ENCODE peak calls at places on chromosome 19, in ten cellular contexts. One of them, this sample, is unnamed.

GRCh38 chr19:7294571-7295212 is 478 bp upstream of the INSR start:
- DNase-seq in RPMI7951: no peak
- DNase-seq in dermis blood vessel endothelial cell: peak
- DNase-seq in GM04504: no peak
- DNase-seq in lower leg skin: peak
- DNase-seq in stimulated activated CD4-positive, alpha-beta T cell treated with anti-CD3 and anti-CD28 coated beads, Interleukin-12 subunit alpha, Interleukin-12 subunit beta, amount 100 ng/mL, for 48 hours: no peak
- DNase-seq in D721Med: no peak
- DNase-seq in NCI-H524: peak
- DNase-seq in activated CD8-positive, alpha-beta memory T cell treated with anti-CD3 and anti-CD28 coated beads for 1 hour: no peak
- DNase-seq in stimulated activated CD8-positive, alpha-beta memory T cell treated with anti-CD3 and anti-CD28 coated beads, Interleukin-7, amount 100 ng/mL, for 48 hours: no peak
- DNase-seq in this sample: peak

GRCh38 chr19:33546656-33547055 is 25.1 kb upstream of the PEPD start:
- DNase-seq in stimulated activated CD4-positive, alpha-beta T cell treated with anti-CD3 and anti-CD28 coated beads, Interleukin-12 subunit alpha, Interleukin-12 subunit beta, amount 100 ng/mL, for 48 hours: no peak
- DNase-seq in GM04504: no peak
- DNase-seq in D721Med: no peak
- DNase-seq in dermis blood vessel endothelial cell: no peak
- DNase-seq in RPMI7951: no peak
- DNase-seq in lower leg skin: no peak
- DNase-seq in activated CD8-positive, alpha-beta memory T cell treated with anti-CD3 and anti-CD28 coated beads for 1 hour: no peak
- DNase-seq in NCI-H524: no peak
- DNase-seq in stimulated activated CD8-positive, alpha-beta memory T cell treated with anti-CD3 and anti-CD28 coated beads, Interleukin-7, amount 100 ng/mL, for 48 hours: no peak
- DNase-seq in this sample: no peak

GRCh38 chr19:4749870-4750269 is 26.2 kb upstream of the DPP9 start:
- DNase-seq in GM04504: no peak
- DNase-seq in RPMI7951: no peak
- DNase-seq in activated CD8-positive, alpha-beta memory T cell treated with anti-CD3 and anti-CD28 coated beads for 1 hour: no peak
- DNase-seq in dermis blood vessel endothelial cell: no peak
- DNase-seq in stimulated activated CD8-positive, alpha-beta memory T cell treated with anti-CD3 and anti-CD28 coated beads, Interleukin-7, amount 100 ng/mL, for 48 hours: no peak
- DNase-seq in stimulated activated CD4-positive, alpha-beta T cell treated with anti-CD3 and anti-CD28 coated beads, Interleukin-12 subunit alpha, Interleukin-12 subunit beta, amount 100 ng/mL, for 48 hours: no peak
- DNase-seq in NCI-H524: no peak
- DNase-seq in lower leg skin: no peak
- DNase-seq in D721Med: no peak
- DNase-seq in this sample: no peak

GRCh38 chr19:35846038-35846668 is 6.2 kb downstream of the NPHS1 start:
- DNase-seq in dermis blood vessel endothelial cell: no peak
- DNase-seq in activated CD8-positive, alpha-beta memory T cell treated with anti-CD3 and anti-CD28 coated beads for 1 hour: no peak
- DNase-seq in stimulated activated CD8-positive, alpha-beta memory T cell treated with anti-CD3 and anti-CD28 coated beads, Interleukin-7, amount 100 ng/mL, for 48 hours: no peak
- DNase-seq in GM04504: no peak
- DNase-seq in NCI-H524: peak
- DNase-seq in stimulated activated CD4-positive, alpha-beta T cell treated with anti-CD3 and anti-CD28 coated beads, Interleukin-12 subunit alpha, Interleukin-12 subunit beta, amount 100 ng/mL, for 48 hours: no peak
- DNase-seq in RPMI7951: no peak
- DNase-seq in D721Med: no peak
- DNase-seq in lower leg skin: no peak
- DNase-seq in this sample: no peak

GRCh38 chr19:13023666-13024065 is 28.4 kb downstream of the NFIX start:
- DNase-seq in lower leg skin: no peak
- DNase-seq in stimulated activated CD8-positive, alpha-beta memory T cell treated with anti-CD3 and anti-CD28 coated beads, Interleukin-7, amount 100 ng/mL, for 48 hours: no peak
- DNase-seq in dermis blood vessel endothelial cell: no peak
- DNase-seq in NCI-H524: no peak
- DNase-seq in stimulated activated CD4-positive, alpha-beta T cell treated with anti-CD3 and anti-CD28 coated beads, Interleukin-12 subunit alpha, Interleukin-12 subunit beta, amount 100 ng/mL, for 48 hours: no peak
- DNase-seq in activated CD8-positive, alpha-beta memory T cell treated with anti-CD3 and anti-CD28 coated beads for 1 hour: no peak
- DNase-seq in RPMI7951: no peak
- DNase-seq in D721Med: no peak
- DNase-seq in GM04504: no peak
- DNase-seq in this sample: no peak

GRCh38 chr19:40398417-40399056 is 8.6 kb upstream of the HIPK4 start:
- DNase-seq in D721Med: no peak
- DNase-seq in NCI-H524: peak
- DNase-seq in stimulated activated CD8-positive, alpha-beta memory T cell treated with anti-CD3 and anti-CD28 coated beads, Interleukin-7, amount 100 ng/mL, for 48 hours: peak
- DNase-seq in dermis blood vessel endothelial cell: peak
- DNase-seq in lower leg skin: peak
- DNase-seq in GM04504: no peak
- DNase-seq in stimulated activated CD4-positive, alpha-beta T cell treated with anti-CD3 and anti-CD28 coated beads, Interleukin-12 subunit alpha, Interleukin-12 subunit beta, amount 100 ng/mL, for 48 hours: peak
- DNase-seq in RPMI7951: peak
- DNase-seq in activated CD8-positive, alpha-beta memory T cell treated with anti-CD3 and anti-CD28 coated beads for 1 hour: peak
- DNase-seq in this sample: peak

GRCh38 chr19:38280030-38280921 is 15.9 kb downstream of the SPINT2 start:
- DNase-seq in lower leg skin: no peak
- DNase-seq in RPMI7951: no peak
- DNase-seq in stimulated activated CD4-positive, alpha-beta T cell treated with anti-CD3 and anti-CD28 coated beads, Interleukin-12 subunit alpha, Interleukin-12 subunit beta, amount 100 ng/mL, for 48 hours: no peak
- DNase-seq in dermis blood vessel endothelial cell: no peak
- DNase-seq in D721Med: no peak
- DNase-seq in stimulated activated CD8-positive, alpha-beta memory T cell treated with anti-CD3 and anti-CD28 coated beads, Interleukin-7, amount 100 ng/mL, for 48 hours: no peak
- DNase-seq in GM04504: no peak
- DNase-seq in activated CD8-positive, alpha-beta memory T cell treated with anti-CD3 and anti-CD28 coated beads for 1 hour: no peak
- DNase-seq in NCI-H524: no peak
- DNase-seq in this sample: no peak

GRCh38 chr19:41457241-41457640 is 14.3 kb downstream of the ERICH4 start:
- DNase-seq in GM04504: no peak
- DNase-seq in NCI-H524: no peak
- DNase-seq in stimulated activated CD8-positive, alpha-beta memory T cell treated with anti-CD3 and anti-CD28 coated beads, Interleukin-7, amount 100 ng/mL, for 48 hours: no peak
- DNase-seq in activated CD8-positive, alpha-beta memory T cell treated with anti-CD3 and anti-CD28 coated beads for 1 hour: no peak
- DNase-seq in D721Med: no peak
- DNase-seq in stimulated activated CD4-positive, alpha-beta T cell treated with anti-CD3 and anti-CD28 coated beads, Interleukin-12 subunit alpha, Interleukin-12 subunit beta, amount 100 ng/mL, for 48 hours: no peak
- DNase-seq in lower leg skin: no peak
- DNase-seq in dermis blood vessel endothelial cell: peak
- DNase-seq in RPMI7951: no peak
- DNase-seq in this sample: peak

GRCh38 chr19:3690551-3691371 is 9.5 kb downstream of the PIP5K1C start:
- DNase-seq in GM04504: no peak
- DNase-seq in D721Med: no peak
- DNase-seq in stimulated activated CD4-positive, alpha-beta T cell treated with anti-CD3 and anti-CD28 coated beads, Interleukin-12 subunit alpha, Interleukin-12 subunit beta, amount 100 ng/mL, for 48 hours: no peak
- DNase-seq in NCI-H524: no peak
- DNase-seq in dermis blood vessel endothelial cell: no peak
- DNase-seq in stimulated activated CD8-positive, alpha-beta memory T cell treated with anti-CD3 and anti-CD28 coated beads, Interleukin-7, amount 100 ng/mL, for 48 hours: no peak
- DNase-seq in activated CD8-positive, alpha-beta memory T cell treated with anti-CD3 and anti-CD28 coated beads for 1 hour: no peak
- DNase-seq in lower leg skin: no peak
- DNase-seq in RPMI7951: no peak
- DNase-seq in this sample: no peak

GRCh38 chr19:48390188-48391099 is 907 bp downstream of the KDELR1 start:
- DNase-seq in dermis blood vessel endothelial cell: peak
- DNase-seq in RPMI7951: peak
- DNase-seq in stimulated activated CD4-positive, alpha-beta T cell treated with anti-CD3 and anti-CD28 coated beads, Interleukin-12 subunit alpha, Interleukin-12 subunit beta, amount 100 ng/mL, for 48 hours: no peak
- DNase-seq in stimulated activated CD8-positive, alpha-beta memory T cell treated with anti-CD3 and anti-CD28 coated beads, Interleukin-7, amount 100 ng/mL, for 48 hours: no peak
- DNase-seq in NCI-H524: peak
- DNase-seq in activated CD8-positive, alpha-beta memory T cell treated with anti-CD3 and anti-CD28 coated beads for 1 hour: no peak
- DNase-seq in D721Med: no peak
- DNase-seq in lower leg skin: peak
- DNase-seq in GM04504: no peak
- DNase-seq in this sample: peak

GRCh38 chr19:3249408-3249807 is 24.9 kb downstream of the CELF5 start:
- DNase-seq in RPMI7951: peak
- DNase-seq in lower leg skin: no peak
- DNase-seq in activated CD8-positive, alpha-beta memory T cell treated with anti-CD3 and anti-CD28 coated beads for 1 hour: no peak
- DNase-seq in stimulated activated CD8-positive, alpha-beta memory T cell treated with anti-CD3 and anti-CD28 coated beads, Interleukin-7, amount 100 ng/mL, for 48 hours: no peak
- DNase-seq in NCI-H524: peak
- DNase-seq in GM04504: no peak
- DNase-seq in dermis blood vessel endothelial cell: peak
- DNase-seq in stimulated activated CD4-positive, alpha-beta T cell treated with anti-CD3 and anti-CD28 coated beads, Interleukin-12 subunit alpha, Interleukin-12 subunit beta, amount 100 ng/mL, for 48 hours: no peak
- DNase-seq in D721Med: no peak
- DNase-seq in this sample: no peak

GRCh38 chr19:4456566-4456842 is 1.1 kb downstream of the UBXN6 start:
- DNase-seq in D721Med: peak
- DNase-seq in dermis blood vessel endothelial cell: peak
- DNase-seq in NCI-H524: peak
- DNase-seq in stimulated activated CD4-positive, alpha-beta T cell treated with anti-CD3 and anti-CD28 coated beads, Interleukin-12 subunit alpha, Interleukin-12 subunit beta, amount 100 ng/mL, for 48 hours: no peak
- DNase-seq in activated CD8-positive, alpha-beta memory T cell treated with anti-CD3 and anti-CD28 coated beads for 1 hour: no peak
- DNase-seq in stimulated activated CD8-positive, alpha-beta memory T cell treated with anti-CD3 and anti-CD28 coated beads, Interleukin-7, amount 100 ng/mL, for 48 hours: no peak
- DNase-seq in lower leg skin: no peak
- DNase-seq in RPMI7951: peak
- DNase-seq in GM04504: peak
- DNase-seq in this sample: no peak

GRCh38 chr19:53290758-53291549 is 23.4 kb upstream of the VN1R4 start:
- DNase-seq in stimulated activated CD4-positive, alpha-beta T cell treated with anti-CD3 and anti-CD28 coated beads, Interleukin-12 subunit alpha, Interleukin-12 subunit beta, amount 100 ng/mL, for 48 hours: no peak
- DNase-seq in dermis blood vessel endothelial cell: no peak
- DNase-seq in NCI-H524: no peak
- DNase-seq in RPMI7951: no peak
- DNase-seq in GM04504: no peak
- DNase-seq in stimulated activated CD8-positive, alpha-beta memory T cell treated with anti-CD3 and anti-CD28 coated beads, Interleukin-7, amount 100 ng/mL, for 48 hours: no peak
- DNase-seq in lower leg skin: no peak
- DNase-seq in D721Med: no peak
- DNase-seq in activated CD8-positive, alpha-beta memory T cell treated with anti-CD3 and anti-CD28 coated beads for 1 hour: no peak
- DNase-seq in this sample: no peak

GRCh38 chr19:42143341-42144234 is 11.3 kb upstream of the POU2F2 start:
- DNase-seq in GM04504: no peak
- DNase-seq in lower leg skin: no peak
- DNase-seq in stimulated activated CD4-positive, alpha-beta T cell treated with anti-CD3 and anti-CD28 coated beads, Interleukin-12 subunit alpha, Interleukin-12 subunit beta, amount 100 ng/mL, for 48 hours: no peak
- DNase-seq in activated CD8-positive, alpha-beta memory T cell treated with anti-CD3 and anti-CD28 coated beads for 1 hour: no peak
- DNase-seq in RPMI7951: peak
- DNase-seq in NCI-H524: peak
- DNase-seq in dermis blood vessel endothelial cell: peak
- DNase-seq in D721Med: no peak
- DNase-seq in stimulated activated CD8-positive, alpha-beta memory T cell treated with anti-CD3 and anti-CD28 coated beads, Interleukin-7, amount 100 ng/mL, for 48 hours: no peak
- DNase-seq in this sample: no peak

GRCh38 chr19:10412257-10412977 is 7.9 kb upstream of the PDE4A start:
- DNase-seq in dermis blood vessel endothelial cell: no peak
- DNase-seq in RPMI7951: no peak
- DNase-seq in NCI-H524: no peak
- DNase-seq in lower leg skin: no peak
- DNase-seq in GM04504: no peak
- DNase-seq in stimulated activated CD4-positive, alpha-beta T cell treated with anti-CD3 and anti-CD28 coated beads, Interleukin-12 subunit alpha, Interleukin-12 subunit beta, amount 100 ng/mL, for 48 hours: no peak
- DNase-seq in stimulated activated CD8-positive, alpha-beta memory T cell treated with anti-CD3 and anti-CD28 coated beads, Interleukin-7, amount 100 ng/mL, for 48 hours: no peak
- DNase-seq in activated CD8-positive, alpha-beta memory T cell treated with anti-CD3 and anti-CD28 coated beads for 1 hour: no peak
- DNase-seq in D721Med: no peak
- DNase-seq in this sample: no peak

GRCh38 chr19:13892885-13893284 is 13.0 kb downstream of the BRME1 start:
- DNase-seq in D721Med: no peak
- DNase-seq in dermis blood vessel endothelial cell: no peak
- DNase-seq in GM04504: no peak
- DNase-seq in stimulated activated CD8-positive, alpha-beta memory T cell treated with anti-CD3 and anti-CD28 coated beads, Interleukin-7, amount 100 ng/mL, for 48 hours: no peak
- DNase-seq in lower leg skin: no peak
- DNase-seq in RPMI7951: no peak
- DNase-seq in NCI-H524: no peak
- DNase-seq in activated CD8-positive, alpha-beta memory T cell treated with anti-CD3 and anti-CD28 coated beads for 1 hour: no peak
- DNase-seq in stimulated activated CD4-positive, alpha-beta T cell treated with anti-CD3 and anti-CD28 coated beads, Interleukin-12 subunit alpha, Interleukin-12 subunit beta, amount 100 ng/mL, for 48 hours: no peak
- DNase-seq in this sample: no peak

GRCh38 chr19:16281743-16282142 is 42.9 kb upstream of the KLF2 start:
- DNase-seq in D721Med: no peak
- DNase-seq in dermis blood vessel endothelial cell: no peak
- DNase-seq in stimulated activated CD4-positive, alpha-beta T cell treated with anti-CD3 and anti-CD28 coated beads, Interleukin-12 subunit alpha, Interleukin-12 subunit beta, amount 100 ng/mL, for 48 hours: no peak
- DNase-seq in stimulated activated CD8-positive, alpha-beta memory T cell treated with anti-CD3 and anti-CD28 coated beads, Interleukin-7, amount 100 ng/mL, for 48 hours: no peak
- DNase-seq in RPMI7951: no peak
- DNase-seq in activated CD8-positive, alpha-beta memory T cell treated with anti-CD3 and anti-CD28 coated beads for 1 hour: no peak
- DNase-seq in NCI-H524: no peak
- DNase-seq in lower leg skin: no peak
- DNase-seq in GM04504: no peak
- DNase-seq in this sample: no peak

GRCh38 chr19:13120817-13121216 is 2.8 kb downstream of the NACC1 start:
- DNase-seq in RPMI7951: no peak
- DNase-seq in stimulated activated CD4-positive, alpha-beta T cell treated with anti-CD3 and anti-CD28 coated beads, Interleukin-12 subunit alpha, Interleukin-12 subunit beta, amount 100 ng/mL, for 48 hours: no peak
- DNase-seq in D721Med: no peak
- DNase-seq in NCI-H524: no peak
- DNase-seq in stimulated activated CD8-positive, alpha-beta memory T cell treated with anti-CD3 and anti-CD28 coated beads, Interleukin-7, amount 100 ng/mL, for 48 hours: no peak
- DNase-seq in dermis blood vessel endothelial cell: no peak
- DNase-seq in lower leg skin: no peak
- DNase-seq in GM04504: peak
- DNase-seq in activated CD8-positive, alpha-beta memory T cell treated with anti-CD3 and anti-CD28 coated beads for 1 hour: no peak
- DNase-seq in this sample: no peak

GRCh38 chr19:8973501-8974091 is 36.6 kb downstream of the MUC16 start:
- DNase-seq in stimulated activated CD4-positive, alpha-beta T cell treated with anti-CD3 and anti-CD28 coated beads, Interleukin-12 subunit alpha, Interleukin-12 subunit beta, amount 100 ng/mL, for 48 hours: no peak
- DNase-seq in NCI-H524: no peak
- DNase-seq in stimulated activated CD8-positive, alpha-beta memory T cell treated with anti-CD3 and anti-CD28 coated beads, Interleukin-7, amount 100 ng/mL, for 48 hours: no peak
- DNase-seq in D721Med: no peak
- DNase-seq in dermis blood vessel endothelial cell: peak
- DNase-seq in RPMI7951: peak
- DNase-seq in lower leg skin: no peak
- DNase-seq in GM04504: no peak
- DNase-seq in activated CD8-positive, alpha-beta memory T cell treated with anti-CD3 and anti-CD28 coated beads for 1 hour: no peak
- DNase-seq in this sample: no peak

GRCh38 chr19:17078038-17078919 is 2.7 kb downstream of the MYO9B start:
- DNase-seq in NCI-H524: no peak
- DNase-seq in stimulated activated CD8-positive, alpha-beta memory T cell treated with anti-CD3 and anti-CD28 coated beads, Interleukin-7, amount 100 ng/mL, for 48 hours: no peak
- DNase-seq in activated CD8-positive, alpha-beta memory T cell treated with anti-CD3 and anti-CD28 coated beads for 1 hour: no peak
- DNase-seq in RPMI7951: no peak
- DNase-seq in stimulated activated CD4-positive, alpha-beta T cell treated with anti-CD3 and anti-CD28 coated beads, Interleukin-12 subunit alpha, Interleukin-12 subunit beta, amount 100 ng/mL, for 48 hours: no peak
- DNase-seq in GM04504: no peak
- DNase-seq in D721Med: no peak
- DNase-seq in lower leg skin: no peak
- DNase-seq in dermis blood vessel endothelial cell: no peak
- DNase-seq in this sample: no peak

GRCh38 chr19:4474504-4475136 is 2.5 kb downstream of the HDGFL2 start:
- DNase-seq in stimulated activated CD4-positive, alpha-beta T cell treated with anti-CD3 and anti-CD28 coated beads, Interleukin-12 subunit alpha, Interleukin-12 subunit beta, amount 100 ng/mL, for 48 hours: peak
- DNase-seq in stimulated activated CD8-positive, alpha-beta memory T cell treated with anti-CD3 and anti-CD28 coated beads, Interleukin-7, amount 100 ng/mL, for 48 hours: peak
- DNase-seq in lower leg skin: no peak
- DNase-seq in dermis blood vessel endothelial cell: peak
- DNase-seq in GM04504: no peak
- DNase-seq in D721Med: peak
- DNase-seq in RPMI7951: no peak
- DNase-seq in NCI-H524: peak
- DNase-seq in activated CD8-positive, alpha-beta memory T cell treated with anti-CD3 and anti-CD28 coated beads for 1 hour: no peak
- DNase-seq in this sample: peak

GRCh38 chr19:43532571-43532961 is 422 bp upstream of the ZNF575 start:
- DNase-seq in stimulated activated CD4-positive, alpha-beta T cell treated with anti-CD3 and anti-CD28 coated beads, Interleukin-12 subunit alpha, Interleukin-12 subunit beta, amount 100 ng/mL, for 48 hours: no peak
- DNase-seq in stimulated activated CD8-positive, alpha-beta memory T cell treated with anti-CD3 and anti-CD28 coated beads, Interleukin-7, amount 100 ng/mL, for 48 hours: peak
- DNase-seq in GM04504: no peak
- DNase-seq in NCI-H524: no peak
- DNase-seq in RPMI7951: peak
- DNase-seq in dermis blood vessel endothelial cell: no peak
- DNase-seq in lower leg skin: peak
- DNase-seq in D721Med: no peak
- DNase-seq in activated CD8-positive, alpha-beta memory T cell treated with anti-CD3 and anti-CD28 coated beads for 1 hour: no peak
- DNase-seq in this sample: peak

GRCh38 chr19:31988256-31988655 is 357.2 kb upstream of the ZNF507 start:
- DNase-seq in NCI-H524: no peak
- DNase-seq in dermis blood vessel endothelial cell: no peak
- DNase-seq in RPMI7951: no peak
- DNase-seq in GM04504: no peak
- DNase-seq in stimulated activated CD4-positive, alpha-beta T cell treated with anti-CD3 and anti-CD28 coated beads, Interleukin-12 subunit alpha, Interleukin-12 subunit beta, amount 100 ng/mL, for 48 hours: no peak
- DNase-seq in lower leg skin: no peak
- DNase-seq in stimulated activated CD8-positive, alpha-beta memory T cell treated with anti-CD3 and anti-CD28 coated beads, Interleukin-7, amount 100 ng/mL, for 48 hours: no peak
- DNase-seq in activated CD8-positive, alpha-beta memory T cell treated with anti-CD3 and anti-CD28 coated beads for 1 hour: no peak
- DNase-seq in D721Med: no peak
- DNase-seq in this sample: no peak

GRCh38 chr19:4582980-4583842 is 23.7 kb upstream of the SEMA6B start:
- DNase-seq in GM04504: no peak
- DNase-seq in D721Med: no peak
- DNase-seq in stimulated activated CD8-positive, alpha-beta memory T cell treated with anti-CD3 and anti-CD28 coated beads, Interleukin-7, amount 100 ng/mL, for 48 hours: no peak
- DNase-seq in stimulated activated CD4-positive, alpha-beta T cell treated with anti-CD3 and anti-CD28 coated beads, Interleukin-12 subunit alpha, Interleukin-12 subunit beta, amount 100 ng/mL, for 48 hours: no peak
- DNase-seq in lower leg skin: no peak
- DNase-seq in activated CD8-positive, alpha-beta memory T cell treated with anti-CD3 and anti-CD28 coated beads for 1 hour: no peak
- DNase-seq in dermis blood vessel endothelial cell: no peak
- DNase-seq in NCI-H524: no peak
- DNase-seq in RPMI7951: peak
- DNase-seq in this sample: no peak

GRCh38 chr19:5090780-5091575 is 122.1 kb downstream of the KDM4B start:
- DNase-seq in stimulated activated CD4-positive, alpha-beta T cell treated with anti-CD3 and anti-CD28 coated beads, Interleukin-12 subunit alpha, Interleukin-12 subunit beta, amount 100 ng/mL, for 48 hours: no peak
- DNase-seq in dermis blood vessel endothelial cell: no peak
- DNase-seq in NCI-H524: peak
- DNase-seq in activated CD8-positive, alpha-beta memory T cell treated with anti-CD3 and anti-CD28 coated beads for 1 hour: no peak
- DNase-seq in RPMI7951: no peak
- DNase-seq in GM04504: peak
- DNase-seq in D721Med: peak
- DNase-seq in lower leg skin: no peak
- DNase-seq in stimulated activated CD8-positive, alpha-beta memory T cell treated with anti-CD3 and anti-CD28 coated beads, Interleukin-7, amount 100 ng/mL, for 48 hours: no peak
- DNase-seq in this sample: no peak

GRCh38 chr19:15072930-15073647 is 8.9 kb upstream of the OR1I1 start:
- DNase-seq in stimulated activated CD8-positive, alpha-beta memory T cell treated with anti-CD3 and anti-CD28 coated beads, Interleukin-7, amount 100 ng/mL, for 48 hours: no peak
- DNase-seq in dermis blood vessel endothelial cell: no peak
- DNase-seq in NCI-H524: peak
- DNase-seq in GM04504: no peak
- DNase-seq in lower leg skin: no peak
- DNase-seq in D721Med: no peak
- DNase-seq in stimulated activated CD4-positive, alpha-beta T cell treated with anti-CD3 and anti-CD28 coated beads, Interleukin-12 subunit alpha, Interleukin-12 subunit beta, amount 100 ng/mL, for 48 hours: no peak
- DNase-seq in activated CD8-positive, alpha-beta memory T cell treated with anti-CD3 and anti-CD28 coated beads for 1 hour: no peak
- DNase-seq in RPMI7951: peak
- DNase-seq in this sample: no peak

GRCh38 chr19:38656171-38656981 is 8.9 kb downstream of the ACTN4 start:
- DNase-seq in dermis blood vessel endothelial cell: no peak
- DNase-seq in stimulated activated CD4-positive, alpha-beta T cell treated with anti-CD3 and anti-CD28 coated beads, Interleukin-12 subunit alpha, Interleukin-12 subunit beta, amount 100 ng/mL, for 48 hours: no peak
- DNase-seq in NCI-H524: no peak
- DNase-seq in activated CD8-positive, alpha-beta memory T cell treated with anti-CD3 and anti-CD28 coated beads for 1 hour: no peak
- DNase-seq in GM04504: no peak
- DNase-seq in lower leg skin: no peak
- DNase-seq in D721Med: no peak
- DNase-seq in RPMI7951: peak
- DNase-seq in stimulated activated CD8-positive, alpha-beta memory T cell treated with anti-CD3 and anti-CD28 coated beads, Interleukin-7, amount 100 ng/mL, for 48 hours: no peak
- DNase-seq in this sample: no peak

GRCh38 chr19:584240-585001 is 5.3 kb upstream of the HCN2 start:
- DNase-seq in stimulated activated CD8-positive, alpha-beta memory T cell treated with anti-CD3 and anti-CD28 coated beads, Interleukin-7, amount 100 ng/mL, for 48 hours: no peak
- DNase-seq in GM04504: no peak
- DNase-seq in lower leg skin: no peak
- DNase-seq in D721Med: peak
- DNase-seq in stimulated activated CD4-positive, alpha-beta T cell treated with anti-CD3 and anti-CD28 coated beads, Interleukin-12 subunit alpha, Interleukin-12 subunit beta, amount 100 ng/mL, for 48 hours: no peak
- DNase-seq in dermis blood vessel endothelial cell: peak
- DNase-seq in NCI-H524: peak
- DNase-seq in RPMI7951: peak
- DNase-seq in activated CD8-positive, alpha-beta memory T cell treated with anti-CD3 and anti-CD28 coated beads for 1 hour: peak
- DNase-seq in this sample: peak

This sample was measured in GM10248.